ENCODE peak calls at places on chromosomes 13 and 19, in ten cellular contexts. L is activated CD4-positive, CD25-positive, alpha-beta regulatory T cell; F is NCI-H524 treated with DMSO at 0.1 percent for 48 hours; P is endothelial cell; Z is AG20443; J is AG10803; N is fibroblast of lung; W is left colon; R is MV-4-11; S is activated naive CD8-positive, alpha-beta T cell treated with anti-CD3 and anti-CD28 coated beads, Interleukin-2, amount 50 U/mL, for 24 hours. A is an unnamed sample.

GRCh38 chr13:35279500-35279899 is 197.0 kb downstream of the MAB21L1 start:
- DNase-seq in L (no peak), F (no peak), P (no peak), Z (no peak), J (no peak), N (no peak), W (no peak), R (no peak), S (no peak), A (no peak)

GRCh38 chr13:87524775-87525174 is 146.4 kb upstream of the SLITRK5 start:
- DNase-seq in L (no peak), F (no peak), P (no peak), Z (no peak), J (no peak), N (peak; percentile 23), W (no peak), R (no peak), S (no peak), A (no peak)

GRCh38 chr19:21082011-21082975 is at the start of gene ZNF714:
- DNase-seq in L (peak; percentile 58), F (peak; percentile 90), P (peak; percentile 68), Z (peak; percentile 92), J (peak; percentile 83), N (peak; percentile 83), W (peak; percentile 92), R (peak; percentile 94), S (peak; percentile 77), A (peak; percentile 71)

GRCh38 chr19:35363001-35363590 is 4.8 kb downstream of the FFAR3 start:
- DNase-seq in L (no peak), F (no peak), P (no peak), Z (peak; percentile 0), J (no peak), N (no peak), W (no peak), R (no peak), S (no peak), A (no peak)

GRCh38 chr19:5977222-5977784 is 637 bp downstream of the RANBP3 start:
- DNase-seq in L (no peak), F (no peak), P (no peak), Z (no peak), J (no peak), N (no peak), W (no peak), R (no peak), S (peak; percentile 26), A (no peak)

GRCh38 chr13:107351305-107351704 is 783.4 kb upstream of the ARGLU1 start:
- DNase-seq in L (no peak), F (no peak), P (no peak), Z (no peak), J (no peak), N (peak; percentile 43), W (no peak), R (no peak), S (no peak), A (no peak)

GRCh38 chr19:42942187-42942789 is 5.3 kb upstream of the PSG7 start:
- DNase-seq in L (no peak), F (no peak), P (peak; percentile 34), Z (peak; percentile 10), J (peak; percentile 27), N (no peak), W (no peak), R (peak; percentile 7), S (no peak), A (no peak)

GRCh38 chr13:48405865-48406264 is 7.0 kb downstream of the LPAR6 start:
- DNase-seq in L (no peak), F (no peak), P (no peak), Z (no peak), J (no peak), N (no peak), W (no peak), R (no peak), S (no peak), A (no peak)

A was measured in ascending aorta.